ENCODE peak calls at places on chromosomes 11 and 22, in four cellular contexts. Z is PC-3, L is HS-27A, E is SW 1271. Y is an unnamed sample.

GRCh38 chr22:26342719-26343449 is 86.2 kb upstream of the ASPHD2 start:
- DNase-seq in Z (no peak), L (no peak), E (no peak), Y (no peak)

GRCh38 chr11:94023856-94024255 is 2.7 kb downstream of the HEPHL1 start:
- DNase-seq in Z (no peak), L (no peak), E (no peak), Y (no peak)

GRCh38 chr11:35330924-35331323 is 88.4 kb downstream of the SLC1A2 start:
- DNase-seq in Z (no peak), L (no peak), E (no peak), Y (no peak)

GRCh38 chr11:76744186-76745058 is 38.7 kb upstream of the TSKU start:
- DNase-seq in Z (no peak), L (no peak), E (no peak), Y (no peak)

GRCh38 chr11:103953797-103954495 is 82.5 kb upstream of the DDI1 start:
- DNase-seq in Z (no peak), L (no peak), E (no peak), Y (no peak)

GRCh38 chr11:116931206-116931953 is 94.0 kb upstream of the APOA1 start:
- DNase-seq in Z (peak), L (no peak), E (peak), Y (no peak)

GRCh38 chr22:48824673-48825651 is 1002.7 kb downstream of the BRD1 start:
- DNase-seq in Z (no peak), L (no peak), E (no peak), Y (no peak)

GRCh38 chr11:92002568-92002967 is 222.1 kb upstream of the FAT3 start:
- DNase-seq in Z (no peak), L (no peak), E (no peak), Y (no peak)

GRCh38 chr22:45584621-45585436 is 82.1 kb downstream of the FBLN1 start:
- DNase-seq in Z (no peak), L (no peak), E (no peak), Y (no peak)

GRCh38 chr11:42205518-42205917 is 746.1 kb upstream of the LRRC4C start:
- DNase-seq in Z (peak), L (no peak), E (no peak), Y (no peak)

GRCh38 chr11:86152006-86152862 is 83.3 kb upstream of the PICALM start:
- DNase-seq in Z (peak), L (no peak), E (peak), Y (no peak)

GRCh38 chr11:11916981-11917399 is 75.2 kb downstream of the USP47 start:
- DNase-seq in Z (peak), L (peak), E (no peak), Y (no peak)

GRCh38 chr11:19199037-19199436 is 2.7 kb downstream of the CSRP3 start:
- DNase-seq in Z (no peak), L (no peak), E (no peak), Y (no peak)

GRCh38 chr11:131666006-131666405 is 295.6 kb downstream of the NTM start:
- DNase-seq in Z (no peak), L (no peak), E (no peak), Y (no peak)